ENCODE peak calls at places on chromosomes 7 and 10, in ten cellular contexts. One of them, this sample, is unnamed.

GRCh38 chr7:26143298-26144044 is 8.5 kb upstream of the NFE2L3 start:
- DNase-seq in right cardiac atrium: no peak
- DNase-seq in cardiac muscle cell: no peak
- DNase-seq in AG04450: no peak
- DNase-seq in brain microvascular endothelial cell: no peak
- DNase-seq in K562: no peak
- DNase-seq in GM23338: no peak
- DNase-seq in PC-3: peak
- DNase-seq in HCT116: no peak
- DNase-seq in GM23248: peak
- DNase-seq in this sample: no peak

GRCh38 chr10:127063762-127064161 is 132.6 kb downstream of the INSYN2A start:
- DNase-seq in right cardiac atrium: no peak
- DNase-seq in cardiac muscle cell: no peak
- DNase-seq in AG04450: no peak
- DNase-seq in brain microvascular endothelial cell: no peak
- DNase-seq in K562: no peak
- DNase-seq in GM23338: no peak
- DNase-seq in PC-3: no peak
- DNase-seq in HCT116: no peak
- DNase-seq in GM23248: no peak
- DNase-seq in this sample: no peak

GRCh38 chr7:67636363-67637355 is 640.0 kb downstream of the TYW1 start:
- DNase-seq in right cardiac atrium: no peak
- DNase-seq in cardiac muscle cell: peak
- DNase-seq in AG04450: no peak
- DNase-seq in brain microvascular endothelial cell: no peak
- DNase-seq in K562: no peak
- DNase-seq in GM23338: no peak
- DNase-seq in PC-3: no peak
- DNase-seq in HCT116: no peak
- DNase-seq in GM23248: no peak
- DNase-seq in this sample: no peak

GRCh38 chr10:124003481-124004371 is 89.7 kb downstream of the CHST15 start:
- DNase-seq in right cardiac atrium: no peak
- DNase-seq in cardiac muscle cell: no peak
- DNase-seq in AG04450: no peak
- DNase-seq in brain microvascular endothelial cell: no peak
- DNase-seq in K562: no peak
- DNase-seq in GM23338: no peak
- DNase-seq in PC-3: no peak
- DNase-seq in HCT116: no peak
- DNase-seq in GM23248: no peak
- DNase-seq in this sample: no peak

GRCh38 chr7:114589436-114589835 is 174.8 kb downstream of the FOXP2 start:
- DNase-seq in right cardiac atrium: no peak
- DNase-seq in cardiac muscle cell: no peak
- DNase-seq in AG04450: no peak
- DNase-seq in brain microvascular endothelial cell: no peak
- DNase-seq in K562: no peak
- DNase-seq in GM23338: no peak
- DNase-seq in PC-3: no peak
- DNase-seq in HCT116: no peak
- DNase-seq in GM23248: no peak
- DNase-seq in this sample: peak

GRCh38 chr7:80151274-80151665 is 16.6 kb downstream of the GNAI1 start:
- DNase-seq in right cardiac atrium: no peak
- DNase-seq in cardiac muscle cell: no peak
- DNase-seq in AG04450: no peak
- DNase-seq in brain microvascular endothelial cell: no peak
- DNase-seq in K562: no peak
- DNase-seq in GM23338: no peak
- DNase-seq in PC-3: no peak
- DNase-seq in HCT116: no peak
- DNase-seq in GM23248: peak
- DNase-seq in this sample: no peak

GRCh38 chr10:95236068-95236903 is 42.2 kb downstream of the ACSM6 start:
- DNase-seq in right cardiac atrium: no peak
- DNase-seq in cardiac muscle cell: no peak
- DNase-seq in AG04450: no peak
- DNase-seq in brain microvascular endothelial cell: no peak
- DNase-seq in K562: no peak
- DNase-seq in GM23338: no peak
- DNase-seq in PC-3: peak
- DNase-seq in HCT116: peak
- DNase-seq in GM23248: peak
- DNase-seq in this sample: no peak

GRCh38 chr7:155289949-155290501 is 7.7 kb upstream of the INSIG1 start:
- DNase-seq in right cardiac atrium: no peak
- DNase-seq in cardiac muscle cell: no peak
- DNase-seq in AG04450: no peak
- DNase-seq in brain microvascular endothelial cell: no peak
- DNase-seq in K562: no peak
- DNase-seq in GM23338: no peak
- DNase-seq in PC-3: no peak
- DNase-seq in HCT116: no peak
- DNase-seq in GM23248: no peak
- DNase-seq in this sample: no peak

GRCh38 chr7:70728873-70729552 is 402.9 kb upstream of the GALNT17 start:
- DNase-seq in right cardiac atrium: no peak
- DNase-seq in cardiac muscle cell: no peak
- DNase-seq in AG04450: no peak
- DNase-seq in brain microvascular endothelial cell: no peak
- DNase-seq in K562: no peak
- DNase-seq in GM23338: peak
- DNase-seq in PC-3: no peak
- DNase-seq in HCT116: no peak
- DNase-seq in GM23248: no peak
- DNase-seq in this sample: peak
- H3K4me3 ChIP-seq in right cardiac atrium: no peak
- H3K4me3 ChIP-seq in cardiac muscle cell: no peak
- H3K4me3 ChIP-seq in AG04450: no peak
- H3K4me3 ChIP-seq in brain microvascular endothelial cell: no peak
- H3K4me3 ChIP-seq in K562: no peak
- H3K4me3 ChIP-seq in GM23338: peak
- H3K4me3 ChIP-seq in PC-3: no peak
- H3K4me3 ChIP-seq in HCT116: no peak
- H3K4me3 ChIP-seq in GM23248: no peak
- H3K4me3 ChIP-seq in this sample: peak

GRCh38 chr7:127655720-127656119 is 3.7 kb downstream of the SND1 start:
- DNase-seq in right cardiac atrium: no peak
- DNase-seq in cardiac muscle cell: no peak
- DNase-seq in AG04450: no peak
- DNase-seq in brain microvascular endothelial cell: no peak
- DNase-seq in K562: no peak
- DNase-seq in GM23338: peak
- DNase-seq in PC-3: no peak
- DNase-seq in HCT116: no peak
- DNase-seq in GM23248: no peak
- DNase-seq in this sample: no peak

GRCh38 chr7:127652333-127653248 is 597 bp downstream of the SND1 start:
- DNase-seq in right cardiac atrium: no peak
- DNase-seq in cardiac muscle cell: no peak
- DNase-seq in AG04450: no peak
- DNase-seq in brain microvascular endothelial cell: peak
- DNase-seq in K562: no peak
- DNase-seq in GM23338: peak
- DNase-seq in PC-3: peak
- DNase-seq in HCT116: no peak
- DNase-seq in GM23248: peak
- DNase-seq in this sample: no peak

GRCh38 chr7:127651556-127652332 is at the start of gene SND1:
- DNase-seq in right cardiac atrium: peak
- DNase-seq in cardiac muscle cell: peak
- DNase-seq in AG04450: peak
- DNase-seq in brain microvascular endothelial cell: peak
- DNase-seq in K562: peak
- DNase-seq in GM23338: peak
- DNase-seq in PC-3: peak
- DNase-seq in HCT116: peak
- DNase-seq in GM23248: peak
- DNase-seq in this sample: peak

GRCh38 chr7:127654404-127655392 is 2.7 kb downstream of the SND1 start:
- DNase-seq in right cardiac atrium: no peak
- DNase-seq in cardiac muscle cell: no peak
- DNase-seq in AG04450: no peak
- DNase-seq in brain microvascular endothelial cell: no peak
- DNase-seq in K562: no peak
- DNase-seq in GM23338: no peak
- DNase-seq in PC-3: no peak
- DNase-seq in HCT116: no peak
- DNase-seq in GM23248: peak
- DNase-seq in this sample: no peak

GRCh38 chr7:127653396-127653795 is 1.4 kb downstream of the SND1 start:
- DNase-seq in right cardiac atrium: no peak
- DNase-seq in cardiac muscle cell: no peak
- DNase-seq in AG04450: no peak
- DNase-seq in brain microvascular endothelial cell: no peak
- DNase-seq in K562: no peak
- DNase-seq in GM23338: no peak
- DNase-seq in PC-3: no peak
- DNase-seq in HCT116: no peak
- DNase-seq in GM23248: no peak
- DNase-seq in this sample: no peak
- H3K4me3 ChIP-seq in right cardiac atrium: peak
- H3K4me3 ChIP-seq in cardiac muscle cell: peak
- H3K4me3 ChIP-seq in AG04450: peak
- H3K4me3 ChIP-seq in brain microvascular endothelial cell: peak
- H3K4me3 ChIP-seq in K562: peak
- H3K4me3 ChIP-seq in GM23338: peak
- H3K4me3 ChIP-seq in PC-3: peak
- H3K4me3 ChIP-seq in HCT116: peak
- H3K4me3 ChIP-seq in GM23248: peak
- H3K4me3 ChIP-seq in this sample: peak

GRCh38 chr7:99141334-99141733 is 2.6 kb downstream of the SMURF1 start:
- DNase-seq in right cardiac atrium: no peak
- DNase-seq in cardiac muscle cell: no peak
- DNase-seq in AG04450: no peak
- DNase-seq in brain microvascular endothelial cell: no peak
- DNase-seq in K562: no peak
- DNase-seq in GM23338: no peak
- DNase-seq in PC-3: no peak
- DNase-seq in HCT116: no peak
- DNase-seq in GM23248: peak
- DNase-seq in this sample: no peak

GRCh38 chr7:99137418-99138180 is 6.3 kb downstream of the SMURF1 start:
- DNase-seq in right cardiac atrium: no peak
- DNase-seq in cardiac muscle cell: peak
- DNase-seq in AG04450: peak
- DNase-seq in brain microvascular endothelial cell: peak
- DNase-seq in K562: no peak
- DNase-seq in GM23338: peak
- DNase-seq in PC-3: no peak
- DNase-seq in HCT116: no peak
- DNase-seq in GM23248: peak
- DNase-seq in this sample: no peak

GRCh38 chr7:99140813-99141212 is 3.1 kb downstream of the SMURF1 start:
- DNase-seq in right cardiac atrium: no peak
- DNase-seq in cardiac muscle cell: no peak
- DNase-seq in AG04450: no peak
- DNase-seq in brain microvascular endothelial cell: no peak
- DNase-seq in K562: no peak
- DNase-seq in GM23338: no peak
- DNase-seq in PC-3: no peak
- DNase-seq in HCT116: no peak
- DNase-seq in GM23248: peak
- DNase-seq in this sample: no peak

GRCh38 chr7:99141756-99142726 is 1.9 kb downstream of the SMURF1 start:
- DNase-seq in right cardiac atrium: peak
- DNase-seq in cardiac muscle cell: peak
- DNase-seq in AG04450: peak
- DNase-seq in brain microvascular endothelial cell: peak
- DNase-seq in K562: peak
- DNase-seq in GM23338: peak
- DNase-seq in PC-3: peak
- DNase-seq in HCT116: no peak
- DNase-seq in GM23248: peak
- DNase-seq in this sample: no peak

DNA sequence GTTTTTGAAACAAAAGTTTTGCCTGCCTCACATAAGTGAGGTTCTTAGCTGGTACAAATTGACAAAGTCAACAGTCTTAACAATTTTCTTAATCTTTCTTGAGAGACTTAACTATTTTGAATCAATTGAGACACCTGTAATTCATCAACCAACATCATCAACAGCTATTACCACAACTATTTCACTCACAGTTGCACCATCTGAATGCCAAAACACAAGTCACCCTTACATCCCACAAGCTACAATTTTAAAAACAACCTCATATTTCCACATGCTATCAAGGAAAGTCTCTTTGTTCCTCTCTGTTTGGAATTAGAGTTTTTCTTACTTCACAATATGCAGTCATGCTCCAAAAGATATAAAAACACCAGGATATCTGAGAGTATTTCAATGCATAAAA is 4.9 kb downstream of the SMURF1 start:
- DNase-seq in right cardiac atrium: no peak
- DNase-seq in cardiac muscle cell: no peak
- DNase-seq in AG04450: no peak
- DNase-seq in brain microvascular endothelial cell: no peak
- DNase-seq in K562: no peak
- DNase-seq in GM23338: no peak
- DNase-seq in PC-3: no peak
- DNase-seq in HCT116: no peak
- DNase-seq in GM23248: peak
- DNase-seq in this sample: no peak
- H3K4me3 ChIP-seq in right cardiac atrium: no peak
- H3K4me3 ChIP-seq in cardiac muscle cell: no peak
- H3K4me3 ChIP-seq in AG04450: no peak
- H3K4me3 ChIP-seq in brain microvascular endothelial cell: no peak
- H3K4me3 ChIP-seq in K562: no peak
- H3K4me3 ChIP-seq in GM23338: no peak
- H3K4me3 ChIP-seq in PC-3: no peak
- H3K4me3 ChIP-seq in HCT116: no peak
- H3K4me3 ChIP-seq in GM23248: peak
- H3K4me3 ChIP-seq in this sample: peak

GRCh38 chr10:246431-246830 is 111.2 kb downstream of the ZMYND11 start:
- DNase-seq in right cardiac atrium: no peak
- DNase-seq in cardiac muscle cell: no peak
- DNase-seq in AG04450: no peak
- DNase-seq in brain microvascular endothelial cell: no peak
- DNase-seq in K562: no peak
- DNase-seq in GM23338: no peak
- DNase-seq in PC-3: no peak
- DNase-seq in HCT116: no peak
- DNase-seq in GM23248: no peak
- DNase-seq in this sample: no peak

GRCh38 chr10:247480-247879 is 112.2 kb downstream of the ZMYND11 start:
- DNase-seq in right cardiac atrium: no peak
- DNase-seq in cardiac muscle cell: no peak
- DNase-seq in AG04450: no peak
- DNase-seq in brain microvascular endothelial cell: no peak
- DNase-seq in K562: no peak
- DNase-seq in GM23338: no peak
- DNase-seq in PC-3: no peak
- DNase-seq in HCT116: no peak
- DNase-seq in GM23248: no peak
- DNase-seq in this sample: no peak

GRCh38 chr10:244227-244626 is 109.0 kb downstream of the ZMYND11 start:
- DNase-seq in right cardiac atrium: no peak
- DNase-seq in cardiac muscle cell: no peak
- DNase-seq in AG04450: no peak
- DNase-seq in brain microvascular endothelial cell: no peak
- DNase-seq in K562: no peak
- DNase-seq in GM23338: no peak
- DNase-seq in PC-3: no peak
- DNase-seq in HCT116: no peak
- DNase-seq in GM23248: no peak
- DNase-seq in this sample: no peak

GRCh38 chr10:251982-252582 is 116.8 kb downstream of the ZMYND11 start:
- DNase-seq in right cardiac atrium: no peak
- DNase-seq in cardiac muscle cell: no peak
- DNase-seq in AG04450: no peak
- DNase-seq in brain microvascular endothelial cell: no peak
- DNase-seq in K562: no peak
- DNase-seq in GM23338: no peak
- DNase-seq in PC-3: no peak
- DNase-seq in HCT116: no peak
- DNase-seq in GM23248: no peak
- DNase-seq in this sample: no peak

GRCh38 chr10:248307-248706 is 113.1 kb downstream of the ZMYND11 start:
- DNase-seq in right cardiac atrium: no peak
- DNase-seq in cardiac muscle cell: no peak
- DNase-seq in AG04450: no peak
- DNase-seq in brain microvascular endothelial cell: no peak
- DNase-seq in K562: no peak
- DNase-seq in GM23338: no peak
- DNase-seq in PC-3: no peak
- DNase-seq in HCT116: no peak
- DNase-seq in GM23248: no peak
- DNase-seq in this sample: no peak
- H3K4me3 ChIP-seq in right cardiac atrium: no peak
- H3K4me3 ChIP-seq in cardiac muscle cell: no peak
- H3K4me3 ChIP-seq in AG04450: no peak
- H3K4me3 ChIP-seq in brain microvascular endothelial cell: no peak
- H3K4me3 ChIP-seq in K562: no peak
- H3K4me3 ChIP-seq in GM23338: no peak
- H3K4me3 ChIP-seq in PC-3: no peak
- H3K4me3 ChIP-seq in HCT116: no peak
- H3K4me3 ChIP-seq in GM23248: no peak
- H3K4me3 ChIP-seq in this sample: no peak